ENCODE peak calls at places on chromosomes 16 and 17, in five cellular contexts. R is stomach, B is transverse colon, Q is K562, L is heart left ventricle. M is an unnamed sample.

GRCh38 chr16:87687571-87687910 is 78.2 kb downstream of the KLHDC4 start:
- DNase-seq in L (no peak), Q (no peak), R (no peak), B (no peak), M (no peak)

GRCh38 chr16:54928016-54928356 is 2.7 kb upstream of the IRX5 start:
- DNase-seq in B (no peak), Q (no peak), R (no peak), L (no peak), M (no peak)

GRCh38 chr17:62703269-62703775 is 75.9 kb downstream of the MRC2 start:
- DNase-seq in Q (no peak), R (peak), L (peak), B (no peak), M (no peak)

GRCh38 chr16:55830658-55831294 is 2.1 kb downstream of the CES1 start:
- DNase-seq in R (no peak), B (no peak), Q (no peak), L (no peak), M (no peak)

GRCh38 chr16:67558859-67559258 is 3.5 kb upstream of the CTCF start:
- DNase-seq in Q (no peak), B (no peak), R (no peak), L (no peak), M (no peak)

GRCh38 chr16:77888786-77889185 is 100.4 kb downstream of the VAT1L start:
- DNase-seq in R (no peak), B (no peak), L (no peak), Q (no peak), M (no peak)

GRCh38 chr16:68369168-68369567 is 58.3 kb downstream of the PRMT7 start:
- DNase-seq in Q (no peak), L (peak), R (no peak), B (no peak), M (no peak)

GRCh38 chr17:75872434-75873351 is 5.7 kb downstream of the TRIM47 start:
- DNase-seq in Q (peak), B (peak), L (peak), R (peak), M (peak)

GRCh38 chr16:57358527-57359095 is at the start of gene CCL22:
- DNase-seq in B (no peak), R (peak), L (no peak), Q (no peak), M (no peak)

GRCh38 chr16:1414532-1415265 is at the start of gene UNKL:
- DNase-seq in B (peak), R (peak), L (peak), Q (peak), M (peak)

GRCh38 chr17:41532947-41533570 is 5.0 kb upstream of the KRT19 start:
- DNase-seq in B (no peak), R (no peak), L (peak), Q (no peak), M (no peak)

GRCh38 chr17:41528959-41529353 is 848 bp upstream of the KRT19 start:
- DNase-seq in B (peak), L (no peak), Q (no peak), R (peak), M (no peak)

GRCh38 chr17:41529491-41529915 is 1.4 kb upstream of the KRT19 start:
- DNase-seq in Q (no peak), L (no peak), B (no peak), R (no peak), M (no peak)

GRCh38 chr17:41531993-41532392 is 3.9 kb upstream of the KRT19 start:
- DNase-seq in L (no peak), Q (no peak), B (no peak), R (no peak), M (no peak)

DNA sequence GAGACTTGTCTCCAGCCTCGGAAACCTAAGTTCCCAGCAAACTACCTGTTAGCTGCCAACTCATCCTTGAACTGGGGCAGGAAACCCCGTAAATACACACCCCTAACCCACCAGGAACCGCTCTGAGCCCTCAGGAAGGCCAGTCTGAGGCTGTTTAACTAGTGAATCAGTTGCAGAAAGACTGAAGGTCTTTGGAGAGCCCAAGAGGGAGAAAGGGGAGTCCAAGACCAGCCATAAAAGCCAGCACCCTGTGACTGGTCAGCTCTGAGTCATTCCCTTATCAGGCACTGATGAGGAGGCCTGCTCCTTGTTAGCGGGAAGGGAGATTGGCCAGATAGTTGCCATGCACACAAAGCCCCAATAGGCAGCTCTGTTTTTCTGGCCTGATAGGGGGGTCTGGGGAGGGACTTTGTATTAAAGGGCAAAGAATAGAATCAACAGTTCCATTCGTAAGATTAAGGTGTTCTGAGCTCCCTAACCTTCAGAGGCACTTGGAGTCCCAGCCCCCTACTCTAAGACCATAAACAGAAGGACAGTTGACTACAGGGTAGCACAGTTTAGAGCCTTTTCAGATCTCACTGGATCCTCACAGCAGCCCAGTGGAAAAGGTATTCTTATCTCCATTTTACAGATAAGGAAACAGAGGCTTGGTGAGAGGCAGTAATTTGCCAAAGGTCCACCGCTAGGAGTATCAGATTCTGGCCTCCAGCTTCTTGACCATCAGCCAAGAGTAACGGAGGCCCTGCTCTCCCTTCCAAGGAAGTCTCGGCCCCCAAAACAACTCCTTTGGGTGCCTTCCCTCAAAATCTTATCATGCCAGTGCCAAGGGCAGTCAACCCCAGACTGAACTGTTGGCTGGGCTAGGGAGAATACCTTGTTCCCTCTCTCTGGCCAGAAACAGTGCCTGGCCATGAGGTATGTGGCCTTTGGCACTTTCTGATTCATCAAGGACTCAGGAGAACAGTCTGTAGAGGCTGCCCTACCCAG is 2.2 kb upstream of the KRT19 start:
- DNase-seq in L (no peak), Q (peak), B (peak), R (peak), M (no peak)
- TF ChIP-seq POLR2A in L (no peak), Q (no peak), B (peak), R (no peak), M (peak)

GRCh38 chr17:80055597-80055996 is 19.2 kb downstream of the CCDC40 start:
- DNase-seq in Q (no peak), B (no peak), L (no peak), R (no peak), M (no peak)
- H3K4me3 ChIP-seq in Q (no peak), B (no peak), L (no peak), R (no peak), M (no peak)

GRCh38 chr16:2603165-2604015 is 65.6 kb downstream of the PDPK1 start:
- DNase-seq in Q (peak), L (peak), R (peak), B (peak), M (peak)
- TF ChIP-seq POLR2A in Q (peak), L (no peak), R (no peak), B (peak), M (peak)

GRCh38 chr16:79589495-79590134 is 10.9 kb downstream of the MAF start:
- DNase-seq in L (peak), R (no peak), Q (no peak), B (no peak), M (no peak)
- H3K4me3 ChIP-seq in L (peak), R (peak), Q (no peak), B (peak), M (peak)

DNA sequence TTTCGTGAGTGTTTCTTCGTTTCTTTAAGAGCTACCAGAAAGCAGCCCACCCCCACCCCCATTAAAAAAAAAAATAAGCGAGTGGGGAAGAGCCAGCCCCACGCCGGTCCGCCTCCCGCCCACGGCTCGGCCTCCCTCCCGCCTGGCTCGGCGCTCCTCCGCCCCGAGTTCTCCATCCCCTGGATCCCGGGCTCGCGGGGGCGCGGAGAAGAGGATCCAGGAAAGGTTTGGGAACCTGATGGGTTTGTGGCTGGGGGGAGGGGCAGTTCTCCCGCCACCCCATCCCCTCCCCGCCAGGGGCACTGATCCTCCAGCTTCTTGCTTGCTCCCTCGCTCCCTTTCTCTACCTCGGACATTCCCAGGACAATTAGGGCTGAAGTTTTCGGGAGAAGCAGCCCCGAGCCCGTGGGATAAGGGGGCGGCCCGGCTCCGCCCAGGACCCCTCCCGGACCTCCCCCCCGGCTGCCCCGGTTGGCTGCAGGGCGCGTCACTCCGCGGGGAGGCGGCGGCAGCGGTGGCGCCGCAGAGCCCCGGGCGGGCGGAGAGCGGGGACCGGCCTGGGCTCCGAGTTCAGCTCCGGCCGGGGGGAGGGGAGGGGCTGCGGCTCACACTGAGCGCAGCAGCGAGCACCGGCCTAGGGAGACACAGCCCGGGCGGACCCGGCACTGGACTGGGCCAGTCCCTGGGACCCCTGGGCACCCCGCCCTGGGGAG is 1.0 kb upstream of the SALL1 start:
- DNase-seq in Q (no peak), B (peak), R (peak), L (no peak), M (no peak)
- TF ChIP-seq POLR2A in Q (no peak), B (peak), R (no peak), L (no peak), M (no peak)

M was measured in prostate gland.